ENCODE peak calls at places on chromosome 14, in eight cellular contexts. One of them, this sample, is unnamed.

GRCh38 chr14:77882631-77883030 is 82.7 kb downstream of the ADCK1 start:
- DNase-seq in cardiac muscle cell: peak
- DNase-seq in GM23338: no peak
- DNase-seq in uterus: no peak
- DNase-seq in AG10803: peak
- DNase-seq in body of pancreas: no peak
- DNase-seq in left ventricle myocardium inferior: no peak
- DNase-seq in epithelial cell of esophagus: no peak
- DNase-seq in this sample: peak

GRCh38 chr14:67622675-67623074 is 3.0 kb downstream of the ARG2 start:
- DNase-seq in GM23338: peak
- DNase-seq in left ventricle myocardium inferior: no peak
- DNase-seq in cardiac muscle cell: peak
- DNase-seq in body of pancreas: no peak
- DNase-seq in epithelial cell of esophagus: peak
- DNase-seq in AG10803: peak
- DNase-seq in uterus: no peak
- DNase-seq in this sample: peak

GRCh38 chr14:49173765-49174373 is 412.3 kb downstream of the RPS29 start:
- DNase-seq in AG10803: peak
- DNase-seq in body of pancreas: peak
- DNase-seq in GM23338: peak
- DNase-seq in epithelial cell of esophagus: peak
- DNase-seq in cardiac muscle cell: peak
- DNase-seq in left ventricle myocardium inferior: no peak
- DNase-seq in uterus: no peak
- DNase-seq in this sample: peak

GRCh38 chr14:77184396-77185092 is 2.9 kb downstream of the TMEM63C start:
- DNase-seq in left ventricle myocardium inferior: no peak
- DNase-seq in body of pancreas: no peak
- DNase-seq in cardiac muscle cell: no peak
- DNase-seq in GM23338: no peak
- DNase-seq in uterus: no peak
- DNase-seq in epithelial cell of esophagus: peak
- DNase-seq in AG10803: no peak
- DNase-seq in this sample: no peak

GRCh38 chr14:80906336-80906735 is 35.2 kb downstream of the CEP128 start:
- DNase-seq in GM23338: no peak
- DNase-seq in epithelial cell of esophagus: no peak
- DNase-seq in cardiac muscle cell: no peak
- DNase-seq in body of pancreas: no peak
- DNase-seq in uterus: no peak
- DNase-seq in left ventricle myocardium inferior: no peak
- DNase-seq in AG10803: no peak
- DNase-seq in this sample: no peak

GRCh38 chr14:92035890-92036289 is 4.0 kb downstream of the TRIP11 start:
- DNase-seq in cardiac muscle cell: no peak
- DNase-seq in uterus: no peak
- DNase-seq in body of pancreas: no peak
- DNase-seq in GM23338: no peak
- DNase-seq in AG10803: no peak
- DNase-seq in epithelial cell of esophagus: no peak
- DNase-seq in left ventricle myocardium inferior: no peak
- DNase-seq in this sample: no peak

GRCh38 chr14:28057286-28058011 is 709.1 kb upstream of the FOXG1 start:
- DNase-seq in uterus: no peak
- DNase-seq in left ventricle myocardium inferior: no peak
- DNase-seq in GM23338: no peak
- DNase-seq in epithelial cell of esophagus: no peak
- DNase-seq in body of pancreas: no peak
- DNase-seq in AG10803: no peak
- DNase-seq in cardiac muscle cell: no peak
- DNase-seq in this sample: no peak

GRCh38 chr14:69055125-69055524 is 76.0 kb upstream of the ACTN1 start:
- DNase-seq in epithelial cell of esophagus: peak
- DNase-seq in cardiac muscle cell: peak
- DNase-seq in body of pancreas: no peak
- DNase-seq in AG10803: no peak
- DNase-seq in GM23338: no peak
- DNase-seq in left ventricle myocardium inferior: no peak
- DNase-seq in uterus: no peak
- DNase-seq in this sample: peak

GRCh38 chr14:25381498-25381897 is 331.6 kb upstream of the STXBP6 start:
- DNase-seq in AG10803: no peak
- DNase-seq in left ventricle myocardium inferior: no peak
- DNase-seq in epithelial cell of esophagus: no peak
- DNase-seq in body of pancreas: no peak
- DNase-seq in cardiac muscle cell: no peak
- DNase-seq in uterus: no peak
- DNase-seq in GM23338: peak
- DNase-seq in this sample: no peak

GRCh38 chr14:59507063-59507751 is 22.9 kb downstream of the JKAMP start:
- DNase-seq in uterus: no peak
- DNase-seq in epithelial cell of esophagus: peak
- DNase-seq in cardiac muscle cell: peak
- DNase-seq in GM23338: peak
- DNase-seq in left ventricle myocardium inferior: peak
- DNase-seq in body of pancreas: peak
- DNase-seq in AG10803: peak
- DNase-seq in this sample: peak

GRCh38 chr14:90599748-90600507 is 203.1 kb downstream of the CALM1 start:
- DNase-seq in epithelial cell of esophagus: peak
- DNase-seq in cardiac muscle cell: peak
- DNase-seq in AG10803: peak
- DNase-seq in left ventricle myocardium inferior: no peak
- DNase-seq in GM23338: no peak
- DNase-seq in uterus: no peak
- DNase-seq in body of pancreas: no peak
- DNase-seq in this sample: peak

GRCh38 chr14:61608245-61609142 is 86.8 kb upstream of the HIF1A start:
- DNase-seq in GM23338: no peak
- DNase-seq in AG10803: peak
- DNase-seq in uterus: no peak
- DNase-seq in body of pancreas: no peak
- DNase-seq in left ventricle myocardium inferior: no peak
- DNase-seq in cardiac muscle cell: peak
- DNase-seq in epithelial cell of esophagus: no peak
- DNase-seq in this sample: peak

GRCh38 chr14:63361790-63362189 is 43.1 kb upstream of the GPHB5 start:
- DNase-seq in uterus: no peak
- DNase-seq in left ventricle myocardium inferior: no peak
- DNase-seq in body of pancreas: no peak
- DNase-seq in cardiac muscle cell: no peak
- DNase-seq in GM23338: no peak
- DNase-seq in epithelial cell of esophagus: no peak
- DNase-seq in AG10803: no peak
- DNase-seq in this sample: no peak

GRCh38 chr14:101928415-101928841 is 35.9 kb upstream of the DYNC1H1 start:
- DNase-seq in epithelial cell of esophagus: no peak
- DNase-seq in uterus: peak
- DNase-seq in AG10803: no peak
- DNase-seq in GM23338: no peak
- DNase-seq in body of pancreas: no peak
- DNase-seq in cardiac muscle cell: no peak
- DNase-seq in left ventricle myocardium inferior: no peak
- DNase-seq in this sample: no peak

GRCh38 chr14:59221558-59221957 is 33.1 kb downstream of the DAAM1 start:
- DNase-seq in GM23338: no peak
- DNase-seq in cardiac muscle cell: no peak
- DNase-seq in body of pancreas: no peak
- DNase-seq in uterus: no peak
- DNase-seq in AG10803: peak
- DNase-seq in left ventricle myocardium inferior: no peak
- DNase-seq in epithelial cell of esophagus: no peak
- DNase-seq in this sample: peak

DNA sequence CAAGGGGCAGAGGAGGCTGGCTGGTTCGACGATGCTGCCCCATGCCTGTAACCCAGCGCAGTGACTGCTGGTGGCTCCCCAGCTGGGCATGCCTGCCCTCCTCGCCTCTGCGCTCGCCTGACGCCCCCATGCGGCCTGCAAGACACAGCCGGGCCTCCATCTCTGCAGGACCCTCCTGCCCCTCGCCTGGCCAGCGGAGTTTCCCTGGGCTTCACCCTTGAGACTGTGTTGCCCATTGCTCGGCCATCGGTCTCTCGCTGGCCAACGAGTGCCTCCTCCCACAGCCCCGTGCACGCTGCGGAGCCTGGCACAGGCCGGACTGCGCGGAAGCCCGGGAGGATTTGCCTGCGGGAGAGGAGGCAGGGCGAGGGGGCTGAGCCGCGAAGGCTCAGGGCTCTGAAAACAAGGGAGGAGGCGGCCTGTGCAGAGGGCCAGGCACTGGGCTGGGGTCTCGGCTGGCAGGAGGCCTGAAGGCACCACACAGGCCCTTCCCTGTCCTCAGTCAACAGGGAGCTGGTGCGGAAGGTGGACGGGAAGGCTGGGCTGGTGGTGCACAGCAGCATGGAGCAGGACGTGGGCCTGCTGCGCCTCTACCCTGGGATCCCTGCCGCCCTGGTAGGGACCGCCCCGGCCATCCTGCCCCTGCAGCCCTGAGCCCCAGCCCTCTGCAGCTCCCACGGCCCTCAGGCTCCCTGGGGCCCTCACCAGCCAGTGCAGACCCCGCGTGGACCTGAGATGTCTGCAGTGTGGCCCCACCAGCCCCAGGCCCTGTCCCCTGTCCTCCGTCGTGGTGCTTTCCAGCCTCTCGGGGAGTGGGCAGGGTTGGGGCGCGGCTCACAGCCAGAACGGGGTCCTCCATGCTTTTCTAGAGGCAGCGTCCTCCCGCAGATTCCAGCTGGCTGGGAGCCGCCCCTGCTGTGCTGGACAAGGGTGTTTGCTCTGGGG is 17.8 kb downstream of the ASPG start:
- DNase-seq in body of pancreas: no peak
- DNase-seq in GM23338: peak
- DNase-seq in cardiac muscle cell: no peak
- DNase-seq in left ventricle myocardium inferior: peak
- DNase-seq in epithelial cell of esophagus: no peak
- DNase-seq in AG10803: no peak
- DNase-seq in uterus: no peak
- DNase-seq in this sample: no peak
- TF ChIP-seq CTCF in body of pancreas: no peak
- TF ChIP-seq CTCF in GM23338: no peak
- TF ChIP-seq CTCF in cardiac muscle cell: no peak
- TF ChIP-seq CTCF in left ventricle myocardium inferior: no peak
- TF ChIP-seq CTCF in epithelial cell of esophagus: no peak
- TF ChIP-seq CTCF in AG10803: no peak
- TF ChIP-seq CTCF in uterus: no peak
- TF ChIP-seq CTCF in this sample: no peak

GRCh38 chr14:41782488-41782887 is 175.8 kb downstream of the LRFN5 start:
- DNase-seq in uterus: no peak
- DNase-seq in epithelial cell of esophagus: no peak
- DNase-seq in cardiac muscle cell: no peak
- DNase-seq in left ventricle myocardium inferior: no peak
- DNase-seq in body of pancreas: no peak
- DNase-seq in GM23338: no peak
- DNase-seq in AG10803: no peak
- DNase-seq in this sample: no peak

GRCh38 chr14:41783403-41783802 is 176.7 kb downstream of the LRFN5 start:
- DNase-seq in AG10803: no peak
- DNase-seq in GM23338: no peak
- DNase-seq in uterus: no peak
- DNase-seq in body of pancreas: no peak
- DNase-seq in cardiac muscle cell: no peak
- DNase-seq in epithelial cell of esophagus: no peak
- DNase-seq in left ventricle myocardium inferior: no peak
- DNase-seq in this sample: no peak

DNA sequence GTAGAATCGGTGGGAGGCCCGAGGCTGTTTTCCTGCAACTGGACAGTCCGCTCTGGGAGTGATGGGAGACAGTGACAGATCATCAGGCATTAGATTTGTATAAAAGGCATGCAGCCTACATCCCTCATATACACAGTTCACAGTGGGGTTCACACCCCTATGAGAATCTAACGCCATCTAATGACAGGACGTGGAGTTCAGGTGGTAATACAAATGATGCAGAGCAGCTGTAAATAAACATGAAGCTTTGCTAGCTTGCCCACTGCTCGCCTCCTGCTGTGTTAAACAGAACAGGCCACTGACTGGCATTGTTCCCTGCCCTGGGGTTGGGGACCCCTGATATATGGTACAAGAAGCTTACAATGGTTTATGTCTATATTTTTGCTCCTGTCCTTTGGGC is 179.0 kb downstream of the LRFN5 start:
- DNase-seq in epithelial cell of esophagus: no peak
- DNase-seq in left ventricle myocardium inferior: no peak
- DNase-seq in uterus: no peak
- DNase-seq in GM23338: peak
- DNase-seq in AG10803: no peak
- DNase-seq in cardiac muscle cell: peak
- DNase-seq in body of pancreas: no peak
- DNase-seq in this sample: peak
- H3K4me3 ChIP-seq in epithelial cell of esophagus: no peak
- H3K4me3 ChIP-seq in left ventricle myocardium inferior: no peak
- H3K4me3 ChIP-seq in uterus: no peak
- H3K4me3 ChIP-seq in GM23338: no peak
- H3K4me3 ChIP-seq in AG10803: no peak
- H3K4me3 ChIP-seq in cardiac muscle cell: no peak
- H3K4me3 ChIP-seq in body of pancreas: no peak
- H3K4me3 ChIP-seq in this sample: no peak

GRCh38 chr14:54147758-54148157 is 191.1 kb upstream of the BMP4 start:
- DNase-seq in uterus: no peak
- DNase-seq in AG10803: no peak
- DNase-seq in GM23338: no peak
- DNase-seq in left ventricle myocardium inferior: no peak
- DNase-seq in cardiac muscle cell: no peak
- DNase-seq in body of pancreas: no peak
- DNase-seq in epithelial cell of esophagus: no peak
- DNase-seq in this sample: no peak
- TF ChIP-seq CTCF in uterus: no peak
- TF ChIP-seq CTCF in AG10803: no peak
- TF ChIP-seq CTCF in GM23338: no peak
- TF ChIP-seq CTCF in left ventricle myocardium inferior: no peak
- TF ChIP-seq CTCF in cardiac muscle cell: no peak
- TF ChIP-seq CTCF in body of pancreas: no peak
- TF ChIP-seq CTCF in epithelial cell of esophagus: no peak
- TF ChIP-seq CTCF in this sample: no peak

DNA sequence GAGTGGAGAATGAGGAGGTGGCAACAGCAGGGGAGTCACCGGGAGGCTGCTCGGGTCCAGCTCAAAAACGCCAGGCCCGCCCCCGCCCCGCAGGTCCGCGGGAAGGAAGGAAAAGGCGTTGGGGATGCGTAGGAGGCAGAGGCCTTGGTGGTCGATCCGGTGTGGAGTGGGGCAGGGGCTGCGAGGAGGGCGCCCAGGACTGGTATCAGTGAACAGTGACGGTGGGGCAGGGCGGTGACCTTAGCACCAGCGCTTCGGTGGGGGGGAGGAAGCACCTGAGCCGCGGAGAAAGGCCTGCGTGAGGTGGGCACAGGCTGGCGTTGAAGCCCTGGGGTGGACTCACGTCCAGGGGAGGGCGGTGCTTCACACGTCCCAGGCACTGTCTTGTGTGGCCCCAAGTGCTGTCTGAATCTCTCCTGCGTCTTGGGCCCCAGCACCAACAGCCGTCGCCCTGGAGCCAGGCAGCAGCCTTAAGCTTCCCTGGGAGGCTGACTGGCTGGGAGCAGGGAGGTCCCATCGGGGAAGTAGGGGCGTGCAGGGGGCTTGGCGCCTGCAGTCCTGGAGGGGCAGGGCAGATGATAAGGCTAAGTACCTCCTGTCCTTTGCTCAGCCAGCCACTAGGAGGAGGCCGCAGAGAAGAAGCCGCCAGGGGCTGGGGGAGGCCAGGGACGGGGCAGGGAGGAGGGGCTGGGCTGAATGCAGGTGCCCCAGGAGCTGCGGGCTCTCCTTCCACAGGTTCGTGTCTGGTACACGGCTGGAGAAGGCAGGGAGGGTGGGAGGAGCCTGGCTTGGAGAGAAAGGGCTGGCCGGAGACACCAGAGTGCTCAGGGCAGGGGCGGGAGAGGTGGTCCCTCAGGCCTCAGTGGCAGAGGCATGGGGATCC is 26.5 kb downstream of the ZBTB42 start:
- DNase-seq in left ventricle myocardium inferior: no peak
- DNase-seq in body of pancreas: peak
- DNase-seq in GM23338: peak
- DNase-seq in AG10803: peak
- DNase-seq in uterus: peak
- DNase-seq in epithelial cell of esophagus: peak
- DNase-seq in cardiac muscle cell: peak
- DNase-seq in this sample: peak
- H3K4me3 ChIP-seq in left ventricle myocardium inferior: peak
- H3K4me3 ChIP-seq in body of pancreas: peak
- H3K4me3 ChIP-seq in GM23338: peak
- H3K4me3 ChIP-seq in AG10803: peak
- H3K4me3 ChIP-seq in uterus: peak
- H3K4me3 ChIP-seq in epithelial cell of esophagus: peak
- H3K4me3 ChIP-seq in cardiac muscle cell: peak
- H3K4me3 ChIP-seq in this sample: peak

This sample was measured in cardiac fibroblast.